ENCODE peak calls at places on chromosomes 3 and 15, in seven cellular contexts. V is psoas muscle, C is NCI-H2081, M is neural crest cell, Z is HFFc6, S is Ammon's horn, W is fibroblast of the aortic adventitia. L is an unnamed sample.

GRCh38 chr3:94336076-94336741 is 273.3 kb downstream of the NSUN3 start:
- DNase-seq in V (no peak), C (peak; percentile 17), M (peak; percentile 4), Z (peak; percentile 18), S (peak; percentile 57), W (peak; percentile 81), L (no peak)

GRCh38 chr15:31251165-31251564 is 75.5 kb upstream of the KLF13 start:
- DNase-seq in V (no peak), C (no peak), M (no peak), Z (no peak), S (no peak), W (no peak), L (no peak)

GRCh38 chr3:64224826-64225606 is at the start of gene PRICKLE2:
- DNase-seq in V (peak; percentile 77), C (no peak), M (peak; percentile 58), Z (peak; percentile 96), S (peak; percentile 95), W (peak; percentile 90), L (peak; percentile 53)

GRCh38 chr3:23002846-23003800 is 200.0 kb upstream of the UBE2E2 start:
- DNase-seq in V (no peak), C (peak; percentile 41), M (no peak), Z (no peak), S (peak; percentile 75), W (peak; percentile 20), L (peak; percentile 55)

GRCh38 chr3:37779289-37780152 is 82.2 kb upstream of the CTDSPL start:
- DNase-seq in V (no peak), C (peak; percentile 36), M (peak; percentile 38), Z (peak; percentile 61), S (peak; percentile 89), W (peak; percentile 87), L (peak; percentile 58)

GRCh38 chr3:187016639-187017345 is 86.5 kb downstream of the ST6GAL1 start:
- DNase-seq in V (no peak), C (no peak), M (no peak), Z (peak; percentile 14), S (no peak), W (peak; percentile 39), L (no peak)

GRCh38 chr15:77311618-77312398 is 108.1 kb downstream of the PEAK1 start:
- DNase-seq in V (no peak), C (no peak), M (no peak), Z (peak; percentile 31), S (no peak), W (no peak), L (no peak)

GRCh38 chr3:149586871-149587270 is 71.0 kb downstream of the WWTR1 start:
- DNase-seq in V (no peak), C (no peak), M (no peak), Z (peak; percentile 49), S (no peak), W (peak; percentile 51), L (no peak)

GRCh38 chr15:59590027-59590426 is 21.6 kb upstream of the GCNT3 start:
- DNase-seq in V (no peak), C (no peak), M (no peak), Z (no peak), S (no peak), W (no peak), L (no peak)

GRCh38 chr3:88141458-88142083 is 8.2 kb upstream of the C3orf38 start:
- DNase-seq in V (no peak), C (no peak), M (no peak), Z (peak; percentile 88), S (no peak), W (peak; percentile 62), L (no peak)

GRCh38 chr15:49712846-49713450 is 92.1 kb downstream of the DTWD1 start:
- DNase-seq in V (no peak), C (no peak), M (no peak), Z (no peak), S (no peak), W (no peak), L (no peak)

GRCh38 chr15:82709081-82709420 is 624 bp downstream of the AP3B2 start:
- DNase-seq in V (no peak), C (no peak), M (no peak), Z (no peak), S (peak; percentile 14), W (no peak), L (peak; percentile 14)

GRCh38 chr3:168044049-168044448 is 51.7 kb downstream of the GOLIM4 start:
- DNase-seq in V (no peak), C (no peak), M (no peak), Z (no peak), S (peak; percentile 21), W (no peak), L (no peak)

GRCh38 chr3:175489406-175489805 is 630.3 kb downstream of the NAALADL2 start:
- DNase-seq in V (no peak), C (no peak), M (no peak), Z (no peak), S (no peak), W (no peak), L (no peak)

GRCh38 chr3:165404357-165405042 is 208.3 kb upstream of the SLITRK3 start:
- DNase-seq in V (no peak), C (no peak), M (no peak), Z (no peak), S (no peak), W (no peak), L (no peak)

GRCh38 chr3:120506828-120507774 is 56.3 kb upstream of the FSTL1 start:
- DNase-seq in V (no peak), C (peak; percentile 3), M (no peak), Z (peak; percentile 55), S (peak; percentile 38), W (peak; percentile 78), L (peak; percentile 6)

L was measured in SHP77.